ENCODE peak calls at places on chromosomes 12 and 14, in four cellular contexts. T, E, B and Y are unnamed samples.

GRCh38 chr14:29906256-29906885 is 21.3 kb downstream of the PRKD1 start:
- DNase-seq in B (no peak), E (no peak), T (no peak), Y (no peak)

GRCh38 chr14:90693413-90693812 is 122.8 kb downstream of the TTC7B start:
- DNase-seq in E (no peak), T (no peak), B (no peak), Y (no peak)

GRCh38 chr12:132178801-132179401 is 34.6 kb downstream of the NOC4L start:
- DNase-seq in B (no peak), T (no peak), E (no peak), Y (no peak)

GRCh38 chr12:106647793-106648514 is 65.2 kb downstream of the RFX4 start:
- DNase-seq in B (no peak), E (no peak), T (no peak), Y (no peak)

GRCh38 chr12:132568301-132568700 is 42.1 kb downstream of the LRCOL1 start:
- DNase-seq in B (no peak), T (no peak), E (no peak), Y (no peak)

GRCh38 chr14:51251486-51251885 is 11.4 kb downstream of the TMX1 start:
- DNase-seq in E (no peak), T (no peak), B (no peak), Y (no peak)

GRCh38 chr14:20477211-20477876 is 8.1 kb downstream of the PNP start:
- DNase-seq in T (no peak), B (peak; percentile 51), E (no peak), Y (no peak)

GRCh38 chr14:61841145-61841544 is 78.9 kb downstream of the SNAPC1 start:
- DNase-seq in T (no peak), B (no peak), E (no peak), Y (no peak)

GRCh38 chr14:30223385-30223785 is 295.7 kb upstream of the PRKD1 start:
- DNase-seq in B (no peak), T (no peak), E (no peak), Y (peak; percentile 10)

GRCh38 chr12:58293308-58293983 is 352.1 kb downstream of the ATP23 start:
- DNase-seq in B (no peak), T (no peak), E (no peak), Y (no peak)

GRCh38 chr12:15603461-15604085 is 185.6 kb downstream of the EPS8 start:
- DNase-seq in E (no peak), B (no peak), T (no peak), Y (no peak)

GRCh38 chr12:93911436-93911835 is 234.3 kb downstream of the CRADD start:
- DNase-seq in E (no peak), T (no peak), B (no peak), Y (no peak)

GRCh38 chr12:124532947-124533346 is 34.5 kb downstream of the NCOR2 start:
- DNase-seq in E (no peak), T (no peak), B (no peak), Y (no peak)

GRCh38 chr12:76274699-76275098 is 73.5 kb downstream of the BBS10 start:
- DNase-seq in T (no peak), B (no peak), E (no peak), Y (no peak)

GRCh38 chr12:47903927-47904646 is 707 bp downstream of the VDR start:
- DNase-seq in T (no peak), B (peak; percentile 44), E (no peak), Y (peak; percentile 29)

GRCh38 chr14:54567224-54567633 is 301 bp downstream of the SAMD4A start:
- DNase-seq in T (no peak), B (no peak), E (no peak), Y (no peak)
- TF ChIP-seq POLR2A in T (no peak), B (no peak), E (peak; percentile 40), Y (no peak)

DNA sequence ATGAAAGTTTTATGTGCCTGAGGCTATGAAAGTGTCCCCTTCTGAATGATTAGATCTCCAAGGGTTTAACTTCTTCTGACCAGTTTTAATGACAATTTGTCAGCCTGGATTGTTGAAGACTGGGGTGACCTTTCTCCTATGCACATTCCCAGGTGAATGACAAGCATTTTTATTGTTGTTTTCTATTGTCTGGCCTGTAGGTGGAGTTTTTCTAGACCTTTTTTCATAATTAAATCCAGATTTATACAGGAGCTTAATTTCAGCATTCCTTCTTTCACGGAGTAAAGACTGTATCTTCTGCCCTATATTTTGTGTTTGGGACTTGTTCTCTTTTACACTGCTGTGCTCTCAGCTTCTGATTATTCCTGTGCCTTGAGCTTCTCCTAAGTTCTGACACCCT is 125.0 kb upstream of the FAR2 start:
- DNase-seq in T (no peak), E (no peak), B (peak; percentile 8), Y (no peak)
- TF ChIP-seq EGR1 in T (no peak), E (no peak), B (no peak), Y (no peak)

GRCh38 chr12:3962661-3963483 is 89.7 kb upstream of the PARP11 start:
- DNase-seq in B (peak; percentile 7), T (no peak), E (no peak), Y (no peak)
- TF ChIP-seq JUND in B (no peak), T (no peak), E (no peak), Y (no peak)

GRCh38 chr12:64669270-64669842 is 59.1 kb downstream of the RASSF3 start:
- DNase-seq in B (peak; percentile 37), E (no peak), T (peak; percentile 73), Y (no peak)
- TF ChIP-seq POLR2A in B (no peak), E (no peak), T (peak; percentile 31), Y (no peak)